ENCODE peak calls at places on chromosomes 3 and 15, in nine cellular contexts. F is fibroblast of the aortic adventitia; A is fibroblast of mammary gland; Z is amygdala; V is stimulated activated CD8-positive, alpha-beta memory T cell treated with anti-CD3 and anti-CD28 coated beads, Interleukin-12 subunit alpha, Interleukin-12 subunit beta, amount 100 ng/mL, for 4 hours; O is activated naive CD4-positive, alpha-beta T cell treated with anti-CD3 and anti-CD28 coated beads, Interleukin-2, amount 10 ng/mL, durations not matched to agents 7 days and 5 days; H is BE2C; S is GM03348; J is GM13977. Y is an unnamed sample.

GRCh38 chr15:78681306-78682012 is 40.4 kb upstream of the CHRNB4 start:
- DNase-seq in V (no peak), J (no peak), H (peak), O (no peak), Z (no peak), S (no peak), F (no peak), A (no peak), Y (peak)

GRCh38 chr3:2511356-2511755 is 412.7 kb downstream of the CNTN4 start:
- DNase-seq in H (peak), O (no peak), V (no peak), F (no peak), S (no peak), J (no peak), A (no peak), Z (no peak), Y (no peak)

GRCh38 chr3:145518639-145519038 is 642.3 kb downstream of the PLOD2 start:
- DNase-seq in F (no peak), V (no peak), A (no peak), S (no peak), Z (no peak), J (no peak), H (no peak), O (no peak), Y (no peak)

GRCh38 chr15:58285212-58285920 is 146.4 kb upstream of the LIPC start:
- DNase-seq in O (no peak), J (no peak), Z (no peak), F (no peak), A (no peak), H (no peak), V (no peak), S (no peak), Y (no peak)

GRCh38 chr3:143484851-143485512 is 363.3 kb downstream of the SLC9A9 start:
- DNase-seq in Z (no peak), O (no peak), V (no peak), S (peak), H (no peak), F (peak), J (no peak), A (no peak), Y (no peak)

GRCh38 chr15:63763476-63764123 is 70.1 kb downstream of the HERC1 start:
- DNase-seq in O (no peak), J (peak), V (no peak), S (peak), A (peak), F (no peak), H (no peak), Z (no peak), Y (no peak)

GRCh38 chr3:41649129-41649739 is 312.7 kb downstream of the ULK4 start:
- DNase-seq in S (no peak), F (no peak), V (no peak), H (no peak), J (no peak), O (no peak), Z (no peak), A (no peak), Y (no peak)

GRCh38 chr3:196055267-196055666 is 26.6 kb downstream of the TFRC start:
- DNase-seq in A (no peak), V (no peak), S (no peak), Z (no peak), O (no peak), F (no peak), H (no peak), J (no peak), Y (no peak)

GRCh38 chr3:127784865-127785710 is 37.2 kb downstream of the MGLL start:
- DNase-seq in F (no peak), Z (no peak), S (no peak), A (no peak), H (no peak), O (no peak), J (no peak), V (no peak), Y (peak)

GRCh38 chr3:108088697-108089096 is 2.1 kb downstream of the CD47 start:
- DNase-seq in J (peak), A (peak), F (peak), Z (no peak), V (no peak), S (no peak), H (no peak), O (peak), Y (no peak)